ENCODE peak calls at places on chromosomes 5 and 9, in seven cellular contexts. B is HEK293T, Y is heart right ventricle, J is prostate gland, O is endodermal cell, E is NCI-H1436 treated with DMSO at 0.1 percent for 48 hours, R is cardiac fibroblast. X is an unnamed sample.

GRCh38 chr5:102911973-102912372 is 156.9 kb downstream of the PAM start:
- DNase-seq in O (no peak), R (peak), B (no peak), J (no peak), E (no peak), Y (no peak), X (peak)

GRCh38 chr5:141618030-141618803 is 583 bp downstream of the DIAPH1 start:
- DNase-seq in E (peak), R (peak), O (peak), Y (peak), J (peak), B (peak), X (peak)

GRCh38 chr5:136135536-136135935 is 2.9 kb downstream of the SMAD5 start:
- DNase-seq in Y (no peak), E (no peak), R (no peak), B (no peak), J (no peak), O (no peak), X (no peak)

GRCh38 chr9:74653437-74654080 is 156.4 kb downstream of the RORB start:
- DNase-seq in O (no peak), J (no peak), B (peak), E (no peak), R (no peak), Y (no peak), X (no peak)

GRCh38 chr9:106468431-106468830 is 394.5 kb upstream of the ZNF462 start:
- DNase-seq in B (no peak), O (no peak), J (no peak), Y (no peak), E (no peak), R (no peak), X (peak)

GRCh38 chr9:76996700-76997099 is 22.8 kb upstream of the FOXB2 start:
- DNase-seq in E (no peak), O (peak), J (no peak), R (peak), B (peak), Y (peak), X (peak)

GRCh38 chr5:67660149-67660548 is 463.6 kb upstream of the CD180 start:
- DNase-seq in Y (no peak), J (no peak), O (no peak), E (no peak), R (no peak), B (no peak), X (no peak)

GRCh38 chr9:127384016-127384730 is 12.8 kb upstream of the SLC2A8 start:
- DNase-seq in O (no peak), R (no peak), B (no peak), J (no peak), Y (no peak), E (no peak), X (no peak)

GRCh38 chr5:65190328-65191053 is 291.2 kb downstream of the ADAMTS6 start:
- DNase-seq in B (no peak), J (no peak), R (peak), E (no peak), Y (no peak), O (no peak), X (peak)

GRCh38 chr5:59418766-59419165 is 474.8 kb downstream of the PDE4D start:
- DNase-seq in J (no peak), Y (no peak), R (no peak), O (no peak), B (no peak), E (peak), X (no peak)

GRCh38 chr5:41761663-41762062 is 108.6 kb downstream of the OXCT1 start:
- DNase-seq in E (no peak), J (no peak), O (no peak), R (no peak), B (no peak), Y (no peak), X (no peak)

GRCh38 chr9:133122935-133123611 is 2.0 kb upstream of the RALGDS start:
- DNase-seq in J (no peak), B (no peak), E (no peak), R (peak), Y (peak), O (no peak), X (no peak)

GRCh38 chr5:71013575-71013974 is 11.6 kb downstream of the NAIP start:
- DNase-seq in R (no peak), E (no peak), B (no peak), Y (no peak), J (no peak), O (peak), X (no peak)

X was measured in epithelial cell of esophagus.